ENCODE peak calls at places on chromosomes 13 and 19, in five cellular contexts. F is body of pancreas, S is uterus, W is mammary epithelial cell, R is heart left ventricle. N is an unnamed sample.

GRCh38 chr13:94602467-94602866 is 810 bp downstream of the GPR180 start:
- DNase-seq in F (no peak), S (no peak), W (no peak), R (no peak), N (no peak)

GRCh38 chr13:99265823-99266426 is 7.7 kb upstream of the GPR18 start:
- DNase-seq in F (no peak), S (no peak), W (peak), R (no peak), N (peak)

GRCh38 chr19:50167314-50167721 is 4.2 kb upstream of the IZUMO2 start:
- DNase-seq in F (peak), S (no peak), W (no peak), R (no peak), N (no peak)

GRCh38 chr19:34288381-34288780 is 34.0 kb downstream of the GARRE1 start:
- DNase-seq in F (no peak), S (no peak), W (no peak), R (no peak), N (no peak)

GRCh38 chr19:8577247-8577646 is at the start of gene MYO1F:
- DNase-seq in F (peak), S (no peak), W (no peak), R (peak), N (no peak)

GRCh38 chr13:98517576-98518310 is 59.2 kb downstream of the STK24 start:
- DNase-seq in F (no peak), S (no peak), W (no peak), R (no peak), N (peak)

GRCh38 chr19:41774515-41774980 is 19.2 kb downstream of the CEACAM6 start:
- DNase-seq in F (no peak), S (no peak), W (peak), R (no peak), N (peak)

GRCh38 chr19:48556163-48556562 is 4.2 kb downstream of the SULT2B1 start:
- DNase-seq in F (no peak), S (no peak), W (peak), R (no peak), N (no peak)

GRCh38 chr19:50516859-50517703 is 3.4 kb upstream of the ASPDH start:
- DNase-seq in F (no peak), S (no peak), W (no peak), R (no peak), N (no peak)

GRCh38 chr19:6568816-6569215 is 22.1 kb downstream of the CD70 start:
- DNase-seq in F (no peak), S (no peak), W (no peak), R (no peak), N (no peak)

GRCh38 chr19:38683393-38684077 is 36.1 kb downstream of the ACTN4 start:
- DNase-seq in F (peak), S (peak), W (peak), R (peak), N (no peak)

GRCh38 chr19:20067898-20068297 is 9.9 kb upstream of the ZNF90 start:
- DNase-seq in F (no peak), S (no peak), W (no peak), R (no peak), N (no peak)

GRCh38 chr19:16892868-16893685 is 4.3 kb downstream of the F2RL3 start:
- DNase-seq in F (no peak), S (no peak), W (no peak), R (no peak), N (no peak)

GRCh38 chr19:49645995-49646394 is 4.0 kb downstream of the SCAF1 start:
- DNase-seq in F (no peak), S (no peak), W (no peak), R (no peak), N (no peak)

GRCh38 chr13:38008636-38009035 is 139.1 kb upstream of the TRPC4 start:
- DNase-seq in F (peak), S (no peak), W (no peak), R (no peak), N (no peak)

GRCh38 chr13:26605845-26606244 is 48.4 kb downstream of the WASF3 start:
- DNase-seq in F (no peak), S (no peak), W (no peak), R (no peak), N (no peak)

GRCh38 chr13:96218475-96218874 is 128.6 kb downstream of the HS6ST3 start:
- DNase-seq in F (no peak), S (no peak), W (no peak), R (peak), N (no peak)

GRCh38 chr19:19539738-19540703 is 2.0 kb downstream of the CILP2 start:
- DNase-seq in F (peak), S (peak), W (peak), R (peak), N (peak)

GRCh38 chr19:13476071-13476470 is 30.2 kb downstream of the CACNA1A start:
- DNase-seq in F (no peak), S (no peak), W (no peak), R (no peak), N (no peak)

GRCh38 chr13:98842858-98843481 is 90.5 kb upstream of the SLC15A1 start:
- DNase-seq in F (peak), S (peak), W (peak), R (peak), N (peak)

GRCh38 chr13:40787062-40787461 is 2.3 kb upstream of the SLC25A15 start:
- DNase-seq in F (no peak), S (no peak), W (no peak), R (no peak), N (no peak)

GRCh38 chr13:40585911-40586471 is 80.5 kb downstream of the FOXO1 start:
- DNase-seq in F (no peak), S (no peak), W (peak), R (no peak), N (no peak)

GRCh38 chr13:114284680-114285079 is 3.3 kb downstream of the UPF3A start:
- DNase-seq in F (no peak), S (no peak), W (no peak), R (no peak), N (no peak)

GRCh38 chr19:29812080-29812880 is 489 bp downstream of the CCNE1 start:
- DNase-seq in F (no peak), S (no peak), W (no peak), R (peak), N (peak)

GRCh38 chr19:18490719-18491118 is 31.2 kb downstream of the ELL start:
- DNase-seq in F (no peak), S (no peak), W (no peak), R (no peak), N (no peak)

GRCh38 chr19:44636439-44637389 is 7.0 kb upstream of the PVR start:
- DNase-seq in F (no peak), S (no peak), W (no peak), R (no peak), N (no peak)

GRCh38 chr19:19744641-19745040 is 11.7 kb upstream of the ZNF14 start:
- DNase-seq in F (no peak), S (no peak), W (no peak), R (no peak), N (no peak)

GRCh38 chr13:25990801-25991200 is 61.0 kb downstream of the SHISA2 start:
- DNase-seq in F (no peak), S (no peak), W (no peak), R (no peak), N (no peak)

GRCh38 chr19:49331616-49332055 is 3.6 kb upstream of the CD37 start:
- DNase-seq in F (peak), S (no peak), W (peak), R (no peak), N (peak)

GRCh38 chr13:28037399-28037798 is 48.9 kb upstream of the URAD start:
- DNase-seq in F (no peak), S (no peak), W (peak), R (no peak), N (no peak)

GRCh38 chr13:28349901-28350654 is 144.8 kb downstream of the FLT1 start:
- DNase-seq in F (no peak), S (no peak), W (no peak), R (peak), N (no peak)

GRCh38 chr19:44332145-44332544 is 24.3 kb downstream of the ZNF112 start:
- DNase-seq in F (no peak), S (no peak), W (no peak), R (no peak), N (no peak)

DNA sequence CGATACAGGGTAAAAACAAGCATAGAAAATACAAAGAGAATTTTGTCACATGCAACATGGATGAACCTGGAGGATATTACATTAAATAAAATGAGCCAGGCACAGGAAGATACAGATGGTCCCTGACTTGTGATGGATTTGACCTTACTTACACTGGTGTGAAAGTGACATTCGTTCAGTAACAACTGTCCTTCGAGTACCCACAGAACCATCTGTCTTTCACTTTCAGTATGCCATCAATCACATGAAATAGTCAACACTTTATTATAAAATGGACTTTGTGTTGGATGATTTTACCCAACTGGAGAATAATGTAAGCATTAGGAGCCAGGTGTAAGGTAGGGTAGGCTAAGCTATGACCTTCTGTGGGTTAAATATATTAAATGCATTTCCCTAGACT is 51.5 kb downstream of the ZNF787 start:
- DNase-seq in F (no peak), S (no peak), W (no peak), R (no peak), N (no peak)
- H3K27ac ChIP-seq in F (no peak), S (no peak), W (no peak), R (no peak), N (no peak)

DNA sequence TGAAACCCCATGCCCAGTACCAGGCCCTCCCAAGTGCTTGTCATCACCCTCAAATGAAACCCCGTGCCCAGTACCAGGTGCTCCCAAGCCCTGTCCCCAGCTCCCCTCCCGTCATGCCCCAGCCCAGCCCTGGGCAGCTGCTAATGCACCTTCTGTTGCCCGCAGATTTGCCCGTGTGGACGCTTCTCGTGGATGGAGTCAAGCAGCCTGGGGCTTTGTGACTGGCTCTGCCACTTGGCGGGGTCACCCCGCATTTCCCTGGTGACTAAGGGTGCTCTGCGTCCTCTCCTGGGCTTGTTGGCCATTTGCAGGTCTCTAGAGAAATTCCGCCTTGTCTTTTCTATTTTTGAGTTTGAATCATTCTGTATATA is 82.7 kb downstream of the ATP11A start:
- DNase-seq in F (no peak), S (no peak), W (no peak), R (no peak), N (no peak)
- H3K27ac ChIP-seq in F (no peak), S (no peak), W (no peak), R (no peak), N (no peak)

DNA sequence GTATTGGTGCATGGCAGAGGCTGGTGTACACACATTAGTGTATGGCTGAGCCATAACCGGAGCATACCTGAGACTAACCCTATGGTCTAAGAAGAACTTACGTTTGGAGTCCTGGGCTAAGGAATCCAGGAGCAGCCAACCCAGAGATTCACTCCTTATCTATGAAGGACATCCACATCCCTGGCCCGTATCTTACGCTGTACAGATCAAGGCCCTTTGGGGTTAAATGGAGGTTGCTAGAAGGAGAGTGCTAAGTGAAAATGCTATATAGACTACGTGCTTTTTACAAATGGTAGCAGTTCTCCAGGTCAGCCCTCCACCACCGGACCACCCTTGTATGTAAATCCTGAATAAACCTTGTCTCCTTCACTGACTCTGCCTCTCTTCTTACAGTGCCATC is 1.9 kb upstream of the SUGT1 start:
- DNase-seq in F (no peak), S (no peak), W (no peak), R (no peak), N (no peak)
- H3K27ac ChIP-seq in F (no peak), S (no peak), W (peak), R (no peak), N (no peak)

DNA sequence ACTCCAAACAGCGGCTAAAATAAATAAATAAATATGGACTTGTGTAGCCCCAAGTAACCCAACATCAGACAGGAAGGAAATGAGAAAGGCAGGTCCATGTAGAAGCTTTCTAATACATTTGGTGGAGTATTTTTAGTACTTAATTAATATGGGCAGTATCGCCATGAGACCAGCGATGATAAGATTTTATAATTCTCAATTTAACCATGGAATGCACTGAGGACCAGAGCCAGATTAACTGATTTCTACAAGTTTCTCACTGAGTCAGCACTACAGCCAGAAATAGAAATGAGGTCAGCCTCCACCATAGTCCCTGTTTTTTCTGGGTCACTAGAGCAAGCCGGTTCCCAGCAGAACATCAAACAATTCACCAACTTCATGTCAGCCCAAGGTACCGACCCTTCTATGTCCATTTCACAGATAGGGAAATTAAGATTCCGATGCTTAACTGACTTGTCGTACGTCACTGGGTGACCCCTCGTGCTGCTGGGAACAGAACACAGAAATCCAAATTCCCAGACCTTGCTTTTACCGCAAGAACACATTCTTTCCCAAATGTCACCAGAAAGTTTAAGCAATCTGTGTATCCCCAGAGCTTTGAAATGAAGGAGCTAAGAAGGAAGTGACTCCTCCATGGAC is 90.4 kb downstream of the COL4A1 start:
- DNase-seq in F (peak), S (peak), W (no peak), R (peak), N (no peak)
- H3K27ac ChIP-seq in F (peak), S (peak), W (no peak), R (peak), N (no peak)

GRCh38 chr19:3682286-3682685 is 18.0 kb downstream of the PIP5K1C start:
- DNase-seq in F (no peak), S (no peak), W (no peak), R (no peak), N (no peak)

GRCh38 chr19:3683866-3684816 is 16.1 kb downstream of the PIP5K1C start:
- DNase-seq in F (no peak), S (no peak), W (no peak), R (no peak), N (no peak)

GRCh38 chr19:3683405-3683865 is 16.8 kb downstream of the PIP5K1C start:
- DNase-seq in F (no peak), S (peak), W (no peak), R (peak), N (no peak)

GRCh38 chr19:3680939-3681338 is 19.3 kb downstream of the PIP5K1C start:
- DNase-seq in F (no peak), S (no peak), W (no peak), R (no peak), N (no peak)

GRCh38 chr19:3682741-3683404 is 17.4 kb downstream of the PIP5K1C start:
- DNase-seq in F (no peak), S (peak), W (no peak), R (peak), N (no peak)
- H3K27ac ChIP-seq in F (no peak), S (peak), W (no peak), R (peak), N (no peak)

GRCh38 chr13:48901786-48902185 is 73.9 kb upstream of the FNDC3A start:
- DNase-seq in F (no peak), S (no peak), W (no peak), R (no peak), N (no peak)
- H3K27ac ChIP-seq in F (no peak), S (no peak), W (no peak), R (no peak), N (no peak)

GRCh38 chr13:46660859-46661258 is 107.9 kb downstream of the LRCH1 start:
- DNase-seq in F (no peak), S (no peak), W (no peak), R (no peak), N (no peak)
- H3K27ac ChIP-seq in F (peak), S (no peak), W (no peak), R (no peak), N (no peak)

GRCh38 chr13:97241761-97242160 is 19.6 kb downstream of the MBNL2 start:
- DNase-seq in F (no peak), S (no peak), W (no peak), R (peak), N (no peak)
- H3K27ac ChIP-seq in F (no peak), S (peak), W (no peak), R (peak), N (no peak)

DNA sequence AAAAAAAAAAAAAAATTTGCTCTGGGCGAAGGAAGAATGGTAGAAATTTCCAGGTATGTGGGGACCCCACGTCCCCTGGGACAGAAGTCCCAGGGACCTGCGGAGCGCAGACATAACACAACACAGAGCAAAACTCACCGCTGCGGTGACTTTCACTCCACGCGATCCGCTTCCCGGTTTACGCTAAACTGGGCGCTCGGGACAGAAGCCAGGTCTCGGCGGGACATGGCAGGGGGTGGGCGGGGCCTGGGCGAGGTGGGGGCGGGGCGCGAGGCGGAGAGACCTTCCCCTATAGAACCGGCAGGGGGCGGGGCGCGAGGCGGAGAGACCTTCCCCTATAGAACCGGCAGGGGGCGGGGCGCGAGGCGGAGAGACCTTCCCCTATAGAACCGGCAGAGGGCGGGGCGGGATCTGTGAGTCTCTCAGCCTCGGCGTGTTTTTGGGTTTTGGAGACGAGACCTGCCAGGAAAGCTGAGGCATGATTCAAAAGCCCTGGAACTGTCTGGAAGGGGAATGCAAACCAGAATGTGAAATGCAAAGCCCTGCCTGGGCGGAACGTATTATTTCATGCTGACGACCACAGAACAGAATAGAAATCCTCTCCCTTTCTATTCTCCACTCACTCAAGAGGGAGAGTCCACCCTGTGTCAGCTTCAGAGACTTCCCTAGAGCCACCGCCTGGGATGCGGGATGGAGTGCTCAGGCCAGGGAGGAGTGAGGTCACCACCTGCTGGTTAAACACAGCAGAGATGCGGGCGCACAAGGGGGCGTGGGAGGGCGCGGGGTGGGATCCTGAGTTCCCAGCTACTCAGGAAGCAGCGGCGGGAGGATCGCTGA is 20.2 kb upstream of the ERVV-1 start:
- DNase-seq in F (peak), S (peak), W (peak), R (peak), N (peak)
- H3K27ac ChIP-seq in F (peak), S (peak), W (no peak), R (peak), N (no peak)

N was measured in CD4-positive, alpha-beta memory T cell.